ENCODE peak calls at places on chromosomes 16 and 17, in eight cellular contexts. K is SK-N-SH, Y is AG09309, C is RWPE2, Q is Panc1, M is heart left ventricle, V is transverse colon, B is A673. G is an unnamed sample.

GRCh38 chr17:76252040-76252954 is 12.0 kb upstream of the RNF157 start:
- DNase-seq in K (no peak), Y (peak; percentile 93), C (peak; percentile 91), Q (peak; percentile 81), M (no peak), V (peak; percentile 67), B (no peak), G (no peak)

GRCh38 chr17:41801374-41802062 is 10.2 kb downstream of the P3H4 start:
- DNase-seq in K (peak; percentile 89), Y (no peak), C (no peak), Q (no peak), M (peak; percentile 84), V (peak; percentile 89), B (peak; percentile 66), G (no peak)

GRCh38 chr16:66020642-66021041 is 345.8 kb upstream of the CDH5 start:
- DNase-seq in K (no peak), Y (no peak), C (peak; percentile 68), Q (no peak), M (no peak), V (no peak), B (no peak), G (no peak)

GRCh38 chr17:60231234-60231633 is 81.5 kb downstream of the CA4 start:
- DNase-seq in K (peak; percentile 53), Y (no peak), C (no peak), Q (no peak), M (no peak), V (no peak), B (peak; percentile 64), G (no peak)

GRCh38 chr16:64952177-64952576 is 169.7 kb downstream of the CDH11 start:
- DNase-seq in K (no peak), Y (peak; percentile 70), C (no peak), Q (no peak), M (no peak), V (no peak), B (no peak), G (no peak)

GRCh38 chr17:39738568-39738901 is 797 bp downstream of the GRB7 start:
- DNase-seq in K (no peak), Y (no peak), C (no peak), Q (no peak), M (no peak), V (peak; percentile 76), B (no peak), G (no peak)

GRCh38 chr17:28247671-28248556 is 71.1 kb upstream of the TMEM97 start:
- DNase-seq in K (peak; percentile 38), Y (no peak), C (no peak), Q (no peak), M (no peak), V (no peak), B (peak; percentile 34), G (no peak)

GRCh38 chr17:79082311-79083190 is 7.9 kb downstream of the ENGASE start:
- DNase-seq in K (peak; percentile 96), Y (no peak), C (no peak), Q (no peak), M (peak; percentile 54), V (peak; percentile 55), B (peak; percentile 44), G (no peak)

GRCh38 chr17:83195330-83196087 is 116.1 kb downstream of the METRNL start:
- DNase-seq in K (no peak), Y (peak; percentile 79), C (peak; percentile 48), Q (no peak), M (peak; percentile 52), V (no peak), B (no peak), G (no peak)

GRCh38 chr17:75769536-75769935 is 4.5 kb upstream of the GALK1 start:
- DNase-seq in K (peak; percentile 75), Y (no peak), C (peak; percentile 0), Q (no peak), M (no peak), V (no peak), B (no peak), G (no peak)

GRCh38 chr17:79874329-79874981 is 35.2 kb upstream of the CBX4 start:
- DNase-seq in K (peak; percentile 80), Y (no peak), C (no peak), Q (no peak), M (no peak), V (no peak), B (peak; percentile 58), G (no peak)

GRCh38 chr17:46053911-46054534 is 55.0 kb downstream of the STH start:
- DNase-seq in K (no peak), Y (no peak), C (no peak), Q (no peak), M (no peak), V (no peak), B (no peak), G (no peak)

GRCh38 chr16:85425061-85425662 is 188.0 kb upstream of the GSE1 start:
- DNase-seq in K (peak; percentile 62), Y (no peak), C (peak; percentile 41), Q (no peak), M (peak; percentile 14), V (no peak), B (no peak), G (no peak)

GRCh38 chr16:19691161-19691850 is 26.7 kb downstream of the KNOP1 start:
- DNase-seq in K (no peak), Y (no peak), C (no peak), Q (no peak), M (no peak), V (no peak), B (no peak), G (no peak)

GRCh38 chr16:851871-852270 is 51.3 kb upstream of the GNG13 start:
- DNase-seq in K (no peak), Y (no peak), C (no peak), Q (no peak), M (no peak), V (no peak), B (no peak), G (no peak)

GRCh38 chr17:48915459-48916282 is 7.5 kb downstream of the UBE2Z start:
- DNase-seq in K (no peak), Y (peak; percentile 76), C (peak; percentile 86), Q (no peak), M (no peak), V (peak; percentile 11), B (peak; percentile 33), G (peak; percentile 61)

GRCh38 chr17:39704821-39705551 is 5.1 kb downstream of the ERBB2 start:
- DNase-seq in K (no peak), Y (no peak), C (no peak), Q (no peak), M (peak; percentile 19), V (no peak), B (no peak), G (no peak)

GRCh38 chr17:81244358-81245023 is 5.4 kb downstream of the NDUFAF8 start:
- DNase-seq in K (peak; percentile 66), Y (no peak), C (no peak), Q (no peak), M (no peak), V (no peak), B (no peak), G (no peak)

GRCh38 chr16:50326835-50327465 is 41.8 kb downstream of the BRD7 start:
- DNase-seq in K (no peak), Y (no peak), C (no peak), Q (peak; percentile 4), M (no peak), V (no peak), B (peak; percentile 24), G (no peak)

GRCh38 chr16:8686031-8686621 is 11.7 kb downstream of the ABAT start:
- DNase-seq in K (peak; percentile 49), Y (no peak), C (no peak), Q (no peak), M (peak; percentile 40), V (peak; percentile 23), B (no peak), G (no peak)

GRCh38 chr17:55770220-55770870 is 19.5 kb downstream of the PCTP start:
- DNase-seq in K (peak; percentile 73), Y (peak; percentile 42), C (no peak), Q (no peak), M (no peak), V (no peak), B (peak; percentile 78), G (no peak)

GRCh38 chr16:29148867-29149272 is 164.0 kb downstream of the LAT start:
- DNase-seq in K (no peak), Y (no peak), C (no peak), Q (no peak), M (peak; percentile 71), V (peak; percentile 60), B (no peak), G (no peak)

GRCh38 chr17:7855643-7856080 is 796 bp downstream of the TMEM88 start:
- DNase-seq in K (no peak), Y (no peak), C (no peak), Q (no peak), M (peak; percentile 60), V (no peak), B (no peak), G (no peak)
- H3K4me3 ChIP-seq in K (peak overlapping the region; percentile 72), Y (peak overlapping the region; percentile 83), C (peak overlapping the region; percentile 59), Q (peak overlapping the region; percentile 74), M (peak overlapping the region; percentile 68), V (no peak overlapping the region), B (peak overlapping the region; percentile 65), G (peak overlapping the region; percentile 52)

DNA sequence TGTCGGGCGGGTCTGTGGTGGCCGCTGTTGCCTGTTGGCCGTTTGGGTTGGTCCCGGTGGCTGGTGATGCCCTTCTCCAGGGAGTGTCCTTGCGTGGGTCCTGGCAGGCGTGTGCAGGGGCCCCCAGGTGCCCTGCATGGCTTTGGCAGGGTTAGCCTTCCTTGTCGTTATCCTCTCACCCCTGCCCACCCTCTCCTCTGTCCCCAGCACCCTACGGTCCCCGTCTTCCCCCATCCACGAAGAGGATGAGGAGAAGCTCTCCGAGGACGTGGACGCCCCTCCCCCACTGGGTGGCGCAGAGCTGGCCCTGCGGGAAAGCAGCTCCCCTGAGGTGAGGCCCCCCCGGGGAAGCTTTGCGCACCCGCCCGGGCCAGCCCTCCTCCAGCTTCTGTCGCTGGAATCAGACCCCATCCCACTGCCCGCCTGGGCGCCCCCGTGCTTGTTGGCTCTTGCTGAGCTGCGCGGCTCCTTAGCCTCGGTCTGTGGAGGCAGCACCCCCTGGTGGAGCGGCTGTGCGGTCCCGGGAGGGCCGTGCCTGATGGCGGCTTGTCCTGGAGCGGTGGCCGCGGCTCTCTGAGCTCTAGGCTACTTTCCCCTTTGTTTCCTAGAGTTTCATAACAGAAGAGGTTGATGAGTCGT is 10.6 kb upstream of the NUDT16L1 start:
- DNase-seq in K (peak; percentile 78), Y (no peak), C (no peak), Q (no peak), M (no peak), V (no peak), B (peak; percentile 35), G (no peak)
- TF ChIP-seq CTCF in K (peak; percentile 40), Y (peak; percentile 30), C (peak; percentile 52), Q (no peak), M (peak; percentile 13), V (peak; percentile 33), B (peak; percentile 47), G (peak; percentile 66)

DNA sequence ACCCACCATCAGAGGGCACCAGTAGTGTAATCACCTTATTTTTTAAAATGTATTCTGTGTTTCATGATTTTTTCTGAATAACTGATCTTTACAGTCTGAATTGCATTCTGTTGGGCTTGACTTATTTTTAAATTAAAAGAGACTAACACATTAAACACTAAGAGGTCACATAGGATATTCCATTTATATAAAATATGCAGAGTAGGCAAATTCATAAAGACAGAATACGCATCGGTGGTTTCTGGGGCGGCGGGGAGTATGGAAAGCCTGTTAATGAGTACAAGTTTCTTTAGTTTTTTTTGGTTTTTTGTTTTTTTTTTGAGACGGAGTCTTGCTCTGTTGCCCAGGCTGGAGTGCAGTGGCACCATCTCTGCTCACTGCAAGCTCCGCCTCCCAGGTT is 366.3 kb downstream of the WWOX start:
- DNase-seq in K (no peak), Y (no peak), C (no peak), Q (no peak), M (no peak), V (no peak), B (no peak), G (no peak)
- H3K4me3 ChIP-seq in K (no peak overlapping the region), Y (no peak overlapping the region), C (no peak overlapping the region), Q (no peak overlapping the region), M (no peak overlapping the region), V (no peak overlapping the region), B (no peak overlapping the region), G (no peak overlapping the region)

GRCh38 chr16:62711797-62712196 is 675.6 kb upstream of the CDH8 start:
- DNase-seq in K (no peak), Y (no peak), C (no peak), Q (no peak), M (no peak), V (no peak), B (peak; percentile 4), G (no peak)
- TF ChIP-seq CTCF in K (peak; percentile 6), Y (no peak), C (no peak), Q (no peak), M (no peak), V (no peak), B (no peak), G (no peak)

G was measured in retinal pigment epithelial cell.